ENCODE peak calls at places on chromosomes 5 and 9, in ten cellular contexts. G, Z, K, M, S, D, L, A, C and X are unnamed samples. For H3K9me3, the result is how much of the 10 kb centered on the place peaks cover.

GRCh38 chr9:6931913-6932312 is 174.1 kb downstream of the KDM4C start:
- DNase-seq in G (peak), Z (no peak), K (no peak), M (peak), S (peak), D (no peak), L (peak), A (peak), C (peak), X (no peak)

GRCh38 chr5:168480601-168481000 is 5.7 kb upstream of the RARS1 start:
- DNase-seq in G (no peak), Z (no peak), K (no peak), M (no peak), S (no peak), D (no peak), L (no peak), A (no peak), C (no peak), X (no peak)

GRCh38 chr5:150386024-150386855 is 26.5 kb downstream of the CD74 start:
- DNase-seq in G (no peak), Z (no peak), K (no peak), M (no peak), S (no peak), D (no peak), L (no peak), A (no peak), C (no peak), X (no peak)

GRCh38 chr5:176883700-176884570 is 15.2 kb downstream of the HK3 start:
- DNase-seq in G (no peak), Z (no peak), K (no peak), M (no peak), S (no peak), D (no peak), L (no peak), A (no peak), C (no peak), X (no peak)

GRCh38 chr5:65100846-65101678 is 332.3 kb downstream of the CWC27 start:
- DNase-seq in G (peak), Z (no peak), K (peak), M (peak), S (peak), D (peak), L (peak), A (peak), C (peak), X (peak)

GRCh38 chr9:18260527-18260926 is 213.4 kb upstream of the ADAMTSL1 start:
- DNase-seq in G (no peak), Z (no peak), K (no peak), M (peak), S (no peak), D (no peak), L (no peak), A (no peak), C (no peak), X (no peak)

GRCh38 chr5:112348915-112349314 is 70.2 kb downstream of the EPB41L4A start:
- DNase-seq in G (no peak), Z (no peak), K (no peak), M (no peak), S (no peak), D (no peak), L (no peak), A (no peak), C (no peak), X (no peak)

GRCh38 chr5:117072439-117072838 is 497.8 kb upstream of the SEMA6A start:
- DNase-seq in G (no peak), Z (no peak), K (peak), M (no peak), S (no peak), D (no peak), L (no peak), A (no peak), C (no peak), X (no peak)

GRCh38 chr9:94554439-94555331 is at the start of gene PCAT7:
- DNase-seq in G (peak), Z (no peak), K (peak), M (peak), S (peak), D (no peak), L (peak), A (no peak), C (no peak), X (no peak)

GRCh38 chr5:134132372-134133212 is 18.1 kb downstream of the TCF7 start:
- DNase-seq in G (no peak), Z (peak), K (peak), M (no peak), S (no peak), D (peak), L (no peak), A (no peak), C (no peak), X (peak)

GRCh38 chr9:91163773-91164471 is 197.8 kb downstream of the AUH start:
- DNase-seq in G (no peak), Z (no peak), K (no peak), M (no peak), S (no peak), D (no peak), L (no peak), A (no peak), C (no peak), X (no peak)

GRCh38 chr5:89343666-89344065 is 460.7 kb upstream of the MEF2C start:
- DNase-seq in G (no peak), Z (no peak), K (no peak), M (no peak), S (no peak), D (no peak), L (no peak), A (peak), C (no peak), X (no peak)

GRCh38 chr5:5602554-5602953 is 180.1 kb downstream of the ICE1 start:
- DNase-seq in G (no peak), Z (no peak), K (no peak), M (no peak), S (no peak), D (no peak), L (no peak), A (no peak), C (no peak), X (no peak)

GRCh38 chr9:87193151-87193550 is 245.8 kb upstream of the GAS1 start:
- DNase-seq in G (no peak), Z (no peak), K (no peak), M (no peak), S (no peak), D (no peak), L (peak), A (peak), C (no peak), X (no peak)

GRCh38 chr5:161230222-161230621 is 316.3 kb downstream of the GABRB2 start:
- DNase-seq in G (no peak), Z (no peak), K (peak), M (no peak), S (peak), D (no peak), L (no peak), A (no peak), C (no peak), X (no peak)

GRCh38 chr5:125597338-125597737 is 825.9 kb upstream of the GRAMD2B start:
- DNase-seq in G (no peak), Z (no peak), K (no peak), M (peak), S (no peak), D (no peak), L (peak), A (peak), C (no peak), X (no peak)

GRCh38 chr9:110141118-110141797 is 66.7 kb downstream of the C9orf152 start:
- DNase-seq in G (peak), Z (no peak), K (no peak), M (peak), S (peak), D (no peak), L (peak), A (peak), C (peak), X (no peak)

GRCh38 chr5:59828623-59829022 is 64.9 kb downstream of the PDE4D start:
- DNase-seq in G (no peak), Z (no peak), K (no peak), M (peak), S (no peak), D (no peak), L (no peak), A (no peak), C (no peak), X (no peak)

GRCh38 chr5:83956386-83956785 is 235.7 kb upstream of the HAPLN1 start:
- DNase-seq in G (no peak), Z (no peak), K (no peak), M (no peak), S (no peak), D (no peak), L (peak), A (peak), C (no peak), X (no peak)

GRCh38 chr9:107784235-107784958 is 294.8 kb upstream of the KLF4 start:
- DNase-seq in G (peak), Z (no peak), K (peak), M (peak), S (no peak), D (no peak), L (peak), A (peak), C (peak), X (no peak)

GRCh38 chr5:135013947-135014570 is 20.0 kb downstream of the PITX1 start:
- DNase-seq in G (no peak), Z (no peak), K (peak), M (peak), S (peak), D (no peak), L (peak), A (peak), C (no peak), X (no peak)

GRCh38 chr5:76269259-76269958 is 133.7 kb upstream of the IQGAP2 start:
- DNase-seq in G (no peak), Z (no peak), K (no peak), M (no peak), S (no peak), D (no peak), L (no peak), A (no peak), C (no peak), X (no peak)

GRCh38 chr5:18745591-18745987 is 1111.3 kb downstream of the TAF11L14 start:
- DNase-seq in G (peak), Z (no peak), K (no peak), M (no peak), S (no peak), D (peak), L (no peak), A (no peak), C (peak), X (no peak)

GRCh38 chr5:120257358-120257971 is 206.6 kb upstream of the PRR16 start:
- DNase-seq in G (no peak), Z (no peak), K (no peak), M (no peak), S (no peak), D (no peak), L (no peak), A (no peak), C (no peak), X (no peak)

GRCh38 chr9:137975527-137975913 is 97.9 kb downstream of the CACNA1B start:
- DNase-seq in G (no peak), Z (no peak), K (no peak), M (no peak), S (no peak), D (no peak), L (no peak), A (no peak), C (no peak), X (no peak)

GRCh38 chr5:142385194-142385593 is 60.4 kb upstream of the SPRY4 start:
- DNase-seq in G (no peak), Z (no peak), K (no peak), M (peak), S (no peak), D (no peak), L (peak), A (peak), C (no peak), X (no peak)

GRCh38 chr5:157351386-157352089 is 85.6 kb downstream of the CYFIP2 start:
- DNase-seq in G (no peak), Z (no peak), K (no peak), M (peak), S (no peak), D (no peak), L (no peak), A (no peak), C (no peak), X (no peak)

GRCh38 chr9:122389799-122390481 is 19.1 kb downstream of the PTGS1 start:
- DNase-seq in G (no peak), Z (no peak), K (peak), M (no peak), S (no peak), D (no peak), L (no peak), A (no peak), C (no peak), X (no peak)

GRCh38 chr9:3809724-3810123 is 283.9 kb upstream of the RFX3 start:
- DNase-seq in G (no peak), Z (no peak), K (no peak), M (no peak), S (no peak), D (no peak), L (no peak), A (peak), C (no peak), X (no peak)

GRCh38 chr5:71564884-71565283 is 22.3 kb upstream of the MCCC2 start:
- DNase-seq in G (no peak), Z (no peak), K (no peak), M (no peak), S (no peak), D (no peak), L (peak), A (no peak), C (no peak), X (no peak)

GRCh38 chr5:111932628-111933027 is 175.6 kb upstream of the NREP start:
- DNase-seq in G (peak), Z (no peak), K (no peak), M (peak), S (no peak), D (no peak), L (peak), A (no peak), C (peak), X (no peak)

DNA sequence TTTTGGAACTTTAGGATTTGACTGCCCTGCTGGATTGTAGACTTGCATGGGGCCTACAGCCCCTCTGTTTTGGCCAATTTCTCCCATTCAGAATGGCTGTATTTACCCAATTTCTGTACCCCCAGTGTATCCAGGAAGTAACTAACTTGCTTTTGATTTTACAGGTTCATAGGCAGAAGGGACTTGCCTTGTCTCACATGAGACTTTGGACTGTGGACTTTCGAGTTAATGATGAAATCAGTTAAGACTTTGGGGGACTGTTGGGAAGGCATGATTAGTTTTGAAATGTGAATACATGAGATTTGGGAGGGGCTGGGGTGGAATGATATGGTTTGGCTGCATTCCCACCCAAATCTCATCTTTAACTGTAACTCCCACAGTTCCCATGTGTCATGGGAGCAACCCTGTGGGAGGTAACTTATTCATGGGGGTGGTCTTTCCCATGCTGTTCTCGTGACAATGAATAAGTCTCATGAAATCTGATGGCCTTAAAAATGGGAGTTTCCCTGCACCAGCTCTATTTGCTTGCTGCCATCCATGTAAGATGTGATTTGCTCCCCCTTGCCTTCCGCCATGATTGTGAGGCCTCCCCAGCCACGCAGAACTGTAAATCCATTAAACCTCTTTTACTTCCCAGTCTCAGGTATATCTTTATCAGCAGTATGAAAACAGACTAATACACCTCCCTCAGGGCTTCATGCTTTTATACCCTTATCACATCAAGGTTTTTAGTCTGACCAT is 206.6 kb downstream of the DENND1A start:
- DNase-seq in G (no peak), Z (no peak), K (no peak), M (no peak), S (no peak), D (no peak), L (no peak), A (no peak), C (no peak), X (no peak)
- H3K9me3 ChIP-seq in G (under half), Z (under half), K (under half), M (under half), S (under half), D (under half), L (under half), A (under half), C (under half), X (under half)

DNA sequence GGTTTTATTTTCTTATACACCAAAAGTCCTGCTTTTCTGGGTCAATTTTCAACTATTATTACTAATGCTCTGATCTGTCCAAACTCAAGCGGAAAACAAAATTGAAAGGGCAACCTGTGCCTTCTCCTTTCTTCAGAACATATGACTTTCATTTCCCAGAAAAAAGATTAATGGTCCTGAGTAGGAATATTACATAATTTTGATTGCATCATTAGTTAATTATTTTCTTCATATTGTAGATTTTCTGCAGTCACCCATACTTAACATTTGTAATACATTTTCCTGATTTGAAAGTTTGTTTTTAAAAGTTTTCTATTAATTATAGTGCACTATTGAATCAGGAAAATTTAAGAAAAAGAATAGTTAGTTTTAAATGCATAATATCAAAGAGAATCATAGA is 1.7 kb upstream of the PCDHB8 start:
- DNase-seq in G (no peak), Z (no peak), K (no peak), M (no peak), S (no peak), D (no peak), L (no peak), A (no peak), C (no peak), X (no peak)
- H3K9me3 ChIP-seq in G (half or more), Z (under half), K (under half), M (under half), S (under half), D (under half), L (under half), A (under half), C (under half), X (under half)

GRCh38 chr9:37444890-37445289 is 20.4 kb downstream of the ZBTB5 start:
- DNase-seq in G (no peak), Z (no peak), K (no peak), M (no peak), S (no peak), D (no peak), L (no peak), A (no peak), C (no peak), X (no peak)
- H3K9me3 ChIP-seq in G (under half), Z (under half), K (under half), M (under half), S (under half), D (under half), L (under half), A (under half), C (under half), X (under half)

DNA sequence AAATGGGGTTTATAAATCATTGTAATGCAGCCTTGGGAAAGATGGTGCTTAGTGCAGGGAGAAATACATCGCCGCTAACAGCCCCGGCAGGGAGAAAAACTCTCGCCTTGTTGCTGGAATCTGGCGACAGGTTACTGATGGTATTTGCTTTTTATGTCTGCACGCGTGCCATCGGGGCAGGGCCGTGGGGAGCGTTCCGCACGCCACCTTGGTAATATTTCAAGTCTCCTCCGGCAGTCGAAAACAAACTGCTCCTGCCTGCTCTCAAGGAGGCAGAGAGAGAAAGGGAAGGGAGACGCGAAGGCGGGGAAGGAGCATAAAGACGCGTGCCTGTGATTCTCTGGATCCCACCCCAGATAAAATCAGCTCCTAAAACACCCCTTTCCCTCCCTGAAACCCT is 47.5 kb downstream of the CFAP77 start:
- DNase-seq in G (no peak), Z (no peak), K (no peak), M (no peak), S (no peak), D (no peak), L (no peak), A (no peak), C (no peak), X (no peak)
- H3K9me3 ChIP-seq in G (under half), Z (under half), K (under half), M (under half), S (under half), D (under half), L (under half), A (under half), C (under half), X (under half)